ENCODE peak calls at places on chromosomes 4 and X, in four cellular contexts. E, D, K and H are unnamed samples.

GRCh38 chr4:153064571-153064970 is 128.4 kb downstream of the FHDC1 start:
- DNase-seq in D (no peak), E (peak), K (no peak), H (no peak)

GRCh38 chr4:167020410-167020809 is 213.9 kb downstream of the SPOCK3 start:
- DNase-seq in E (no peak), K (peak), D (no peak), H (no peak)

GRCh38 chr4:18508801-18509200 is 487.2 kb upstream of the LCORL start:
- DNase-seq in E (no peak), K (no peak), D (no peak), H (no peak)

GRCh38 chrX:30652527-30653414 is 452 bp upstream of the GK start:
- DNase-seq in D (peak), E (peak), K (peak), H (peak)

GRCh38 chr4:76435689-76436176 is 704 bp downstream of the SHROOM3 start:
- DNase-seq in K (no peak), D (no peak), E (no peak), H (no peak)

GRCh38 chr4:74033721-74034120 is 4.8 kb downstream of the CXCL3 start:
- DNase-seq in K (no peak), E (no peak), D (no peak), H (no peak)

GRCh38 chrX:22526339-22526738 is 253.6 kb downstream of the CBLL2 start:
- DNase-seq in K (no peak), D (no peak), E (no peak), H (no peak)

GRCh38 chrX:41695464-41695863 is 6.7 kb downstream of the GPR34 start:
- DNase-seq in K (no peak), E (no peak), D (no peak), H (no peak)

GRCh38 chr4:13640149-13640671 is 12.7 kb upstream of the BOD1L1 start:
- DNase-seq in K (no peak), E (no peak), D (no peak), H (no peak)

GRCh38 chr4:48602222-48602621 is 112.2 kb downstream of the ZAR1 start:
- DNase-seq in E (no peak), D (no peak), K (no peak), H (no peak)

GRCh38 chrX:10177620-10178019 is 20.8 kb downstream of the CLCN4 start:
- DNase-seq in K (no peak), E (no peak), D (no peak), H (no peak)

GRCh38 chrX:135112096-135112729 is 8.1 kb downstream of the ETDB start:
- DNase-seq in E (peak), K (no peak), D (peak), H (peak)

GRCh38 chrX:17376381-17377046 is 1.5 kb downstream of the NHS start:
- DNase-seq in E (no peak), K (no peak), D (no peak), H (no peak)

GRCh38 chr4:25144870-25145481 is 15.3 kb downstream of the SEPSECS start:
- DNase-seq in D (peak), K (no peak), E (peak), H (peak)

GRCh38 chr4:1862961-1863296 is 7.0 kb upstream of the LETM1 start:
- DNase-seq in K (no peak), E (no peak), D (no peak), H (no peak)

GRCh38 chrX:13159886-13160285 is 115.5 kb upstream of the FAM9C start:
- DNase-seq in K (no peak), E (no peak), D (no peak), H (no peak)

GRCh38 chr4:105963461-105964400 is 68.5 kb downstream of the NPNT start:
- DNase-seq in K (no peak), E (no peak), D (peak), H (no peak)

GRCh38 chr4:168995537-168996295 is 14.3 kb downstream of the CBR4 start:
- DNase-seq in D (no peak), K (no peak), E (no peak), H (peak)

GRCh38 chr4:168994961-168995360 is 15.1 kb downstream of the CBR4 start:
- DNase-seq in D (no peak), K (no peak), E (no peak), H (no peak)

GRCh38 chr4:169000315-169000714 is 9.7 kb downstream of the CBR4 start:
- DNase-seq in E (no peak), D (no peak), K (no peak), H (no peak)

GRCh38 chr4:168999836-169000235 is 10.2 kb downstream of the CBR4 start:
- DNase-seq in D (no peak), K (no peak), E (no peak), H (no peak)

GRCh38 chr4:168998596-168998995 is 11.5 kb downstream of the CBR4 start:
- DNase-seq in K (no peak), D (no peak), E (no peak), H (no peak)
- TF ChIP-seq JUND in K (no peak), D (no peak), E (no peak), H (no peak)

GRCh38 chr4:37651781-37652377 is 34.3 kb downstream of the RELL1 start:
- DNase-seq in D (no peak), K (peak), E (no peak), H (no peak)

GRCh38 chr4:37644962-37645361 is 41.2 kb downstream of the RELL1 start:
- DNase-seq in K (no peak), D (no peak), E (no peak), H (no peak)

GRCh38 chr4:37645736-37646135 is 40.4 kb downstream of the RELL1 start:
- DNase-seq in E (no peak), K (no peak), D (no peak), H (no peak)

GRCh38 chr4:37646237-37646636 is 39.9 kb downstream of the RELL1 start:
- DNase-seq in K (no peak), D (no peak), E (no peak), H (no peak)

DNA sequence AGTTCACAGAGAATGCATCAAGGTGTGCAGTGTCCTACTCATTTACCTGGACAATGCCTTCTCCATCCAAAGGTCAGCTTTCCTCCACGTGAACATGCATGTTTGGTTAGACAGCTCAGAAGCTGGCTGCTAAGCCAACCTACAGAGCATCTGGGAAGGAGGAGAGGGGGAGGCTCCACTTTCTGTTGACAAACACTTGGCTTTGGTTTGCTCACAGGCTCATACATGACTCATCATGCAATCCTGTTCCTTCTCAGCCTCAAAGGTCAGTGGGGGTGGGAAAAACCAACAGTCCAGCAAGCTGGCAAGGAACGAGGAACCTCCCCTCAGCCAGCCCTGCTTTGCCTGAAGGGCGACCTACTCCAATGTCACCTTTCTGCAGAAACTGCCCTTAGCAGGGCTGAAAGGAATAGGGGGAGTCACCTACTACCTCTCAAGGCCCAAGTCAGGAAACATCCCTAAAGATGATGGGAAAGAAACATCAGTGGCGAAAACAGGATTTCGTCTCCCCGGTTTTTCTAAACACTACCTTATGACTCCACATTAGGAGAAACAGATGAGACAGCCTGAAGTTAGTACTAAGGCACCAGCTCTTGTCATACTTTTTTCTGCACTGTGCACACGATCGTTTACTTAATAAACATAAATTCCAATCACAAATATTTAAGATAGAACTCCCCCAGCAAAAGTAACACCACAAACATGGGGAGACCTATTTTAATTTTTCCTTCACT is 37.9 kb downstream of the RELL1 start:
- DNase-seq in K (peak), D (no peak), E (no peak), H (peak)
- TF ChIP-seq JUND in K (peak), D (peak), E (peak), H (peak)

GRCh38 chrX:39283239-39283638 is 482.0 kb downstream of the MID1IP1 start:
- DNase-seq in K (no peak), E (no peak), D (no peak), H (no peak)
- TF ChIP-seq JUND in K (no peak), E (no peak), D (no peak), H (no peak)

GRCh38 chrX:46326161-46326560 is 219.1 kb downstream of the ZNF674 start:
- DNase-seq in K (no peak), D (no peak), E (no peak), H (no peak)
- TF ChIP-seq JUND in K (no peak), D (no peak), E (no peak), H (no peak)

GRCh38 chr4:186033027-186033426 is 35.9 kb upstream of the TLR3 start:
- DNase-seq in K (no peak), E (no peak), D (no peak), H (no peak)

GRCh38 chr4:186030795-186031194 is 38.2 kb upstream of the TLR3 start:
- DNase-seq in E (no peak), D (no peak), K (no peak), H (no peak)

GRCh38 chr4:186032259-186032658 is 36.7 kb upstream of the TLR3 start:
- DNase-seq in D (no peak), E (no peak), K (no peak), H (no peak)

GRCh38 chr4:186027405-186027804 is 41.6 kb upstream of the TLR3 start:
- DNase-seq in E (no peak), K (no peak), D (no peak), H (no peak)

GRCh38 chr4:186029731-186030421 is 39.1 kb upstream of the TLR3 start:
- DNase-seq in D (no peak), E (peak), K (no peak), H (no peak)
- TF ChIP-seq JUND in D (no peak), E (no peak), K (no peak), H (no peak)